ENCODE peak calls at places on chromosomes 7 and 10, in seven cellular contexts. One of them, this sample, is unnamed.

GRCh38 chr10:75904499-75905283 is 473.3 kb downstream of the LRMDA start:
- DNase-seq in endothelial cell: no peak
- DNase-seq in esophagus squamous epithelium: no peak
- DNase-seq in activated CD8-positive, alpha-beta T cell treated with anti-CD3 and anti-CD28 coated beads for 36 hours: no peak
- DNase-seq in mucosa of descending colon: no peak
- DNase-seq in fibroblast of the aortic adventitia: no peak
- DNase-seq in AG04450: no peak
- DNase-seq in this sample: peak; percentile 57

GRCh38 chr10:77004917-77005564 is 632.6 kb downstream of the KCNMA1 start:
- DNase-seq in endothelial cell: peak; percentile 63
- DNase-seq in esophagus squamous epithelium: no peak
- DNase-seq in activated CD8-positive, alpha-beta T cell treated with anti-CD3 and anti-CD28 coated beads for 36 hours: no peak
- DNase-seq in mucosa of descending colon: no peak
- DNase-seq in fibroblast of the aortic adventitia: peak; percentile 91
- DNase-seq in AG04450: peak; percentile 37
- DNase-seq in this sample: peak; percentile 36

GRCh38 chr10:3714526-3714925 is 70.5 kb downstream of the KLF6 start:
- DNase-seq in endothelial cell: no peak
- DNase-seq in esophagus squamous epithelium: no peak
- DNase-seq in activated CD8-positive, alpha-beta T cell treated with anti-CD3 and anti-CD28 coated beads for 36 hours: no peak
- DNase-seq in mucosa of descending colon: no peak
- DNase-seq in fibroblast of the aortic adventitia: no peak
- DNase-seq in AG04450: no peak
- DNase-seq in this sample: no peak

GRCh38 chr7:87354749-87355148 is 9.3 kb downstream of the CROT start:
- DNase-seq in endothelial cell: no peak
- DNase-seq in esophagus squamous epithelium: no peak
- DNase-seq in activated CD8-positive, alpha-beta T cell treated with anti-CD3 and anti-CD28 coated beads for 36 hours: no peak
- DNase-seq in mucosa of descending colon: no peak
- DNase-seq in fibroblast of the aortic adventitia: peak; percentile 9
- DNase-seq in AG04450: no peak
- DNase-seq in this sample: no peak

GRCh38 chr7:41997151-41997550 is 239.9 kb downstream of the GLI3 start:
- DNase-seq in endothelial cell: no peak
- DNase-seq in esophagus squamous epithelium: no peak
- DNase-seq in activated CD8-positive, alpha-beta T cell treated with anti-CD3 and anti-CD28 coated beads for 36 hours: no peak
- DNase-seq in mucosa of descending colon: no peak
- DNase-seq in fibroblast of the aortic adventitia: no peak
- DNase-seq in AG04450: no peak
- DNase-seq in this sample: no peak

GRCh38 chr10:121695731-121696464 is 97.7 kb upstream of the FGFR2 start:
- DNase-seq in endothelial cell: no peak
- DNase-seq in esophagus squamous epithelium: no peak
- DNase-seq in activated CD8-positive, alpha-beta T cell treated with anti-CD3 and anti-CD28 coated beads for 36 hours: no peak
- DNase-seq in mucosa of descending colon: no peak
- DNase-seq in fibroblast of the aortic adventitia: no peak
- DNase-seq in AG04450: no peak
- DNase-seq in this sample: no peak

GRCh38 chr10:121500591-121501341 is 97.5 kb downstream of the FGFR2 start:
- DNase-seq in endothelial cell: no peak
- DNase-seq in esophagus squamous epithelium: no peak
- DNase-seq in activated CD8-positive, alpha-beta T cell treated with anti-CD3 and anti-CD28 coated beads for 36 hours: no peak
- DNase-seq in mucosa of descending colon: no peak
- DNase-seq in fibroblast of the aortic adventitia: no peak
- DNase-seq in AG04450: no peak
- DNase-seq in this sample: peak; percentile 60

GRCh38 chr10:14583252-14583651 is 191.4 kb downstream of the FAM107B start:
- DNase-seq in endothelial cell: no peak
- DNase-seq in esophagus squamous epithelium: no peak
- DNase-seq in activated CD8-positive, alpha-beta T cell treated with anti-CD3 and anti-CD28 coated beads for 36 hours: peak; percentile 96
- DNase-seq in mucosa of descending colon: peak; percentile 78
- DNase-seq in fibroblast of the aortic adventitia: no peak
- DNase-seq in AG04450: no peak
- DNase-seq in this sample: no peak

GRCh38 chr10:44801383-44802327 is 109.5 kb upstream of the TMEM72 start:
- DNase-seq in endothelial cell: no peak
- DNase-seq in esophagus squamous epithelium: no peak
- DNase-seq in activated CD8-positive, alpha-beta T cell treated with anti-CD3 and anti-CD28 coated beads for 36 hours: no peak
- DNase-seq in mucosa of descending colon: peak; percentile 78
- DNase-seq in fibroblast of the aortic adventitia: peak; percentile 96
- DNase-seq in AG04450: peak; percentile 82
- DNase-seq in this sample: no peak

GRCh38 chr10:4121531-4122380 is 336.7 kb upstream of the KLF6 start:
- DNase-seq in endothelial cell: no peak
- DNase-seq in esophagus squamous epithelium: no peak
- DNase-seq in activated CD8-positive, alpha-beta T cell treated with anti-CD3 and anti-CD28 coated beads for 36 hours: no peak
- DNase-seq in mucosa of descending colon: peak; percentile 56
- DNase-seq in fibroblast of the aortic adventitia: no peak
- DNase-seq in AG04450: no peak
- DNase-seq in this sample: no peak

GRCh38 chr10:75098902-75099673 is 12.4 kb upstream of the SAMD8 start:
- DNase-seq in endothelial cell: no peak
- DNase-seq in esophagus squamous epithelium: no peak
- DNase-seq in activated CD8-positive, alpha-beta T cell treated with anti-CD3 and anti-CD28 coated beads for 36 hours: no peak
- DNase-seq in mucosa of descending colon: no peak
- DNase-seq in fibroblast of the aortic adventitia: no peak
- DNase-seq in AG04450: no peak
- DNase-seq in this sample: no peak

GRCh38 chr7:6258440-6259182 is 13.8 kb downstream of the CYTH3 start:
- DNase-seq in endothelial cell: no peak
- DNase-seq in esophagus squamous epithelium: no peak
- DNase-seq in activated CD8-positive, alpha-beta T cell treated with anti-CD3 and anti-CD28 coated beads for 36 hours: no peak
- DNase-seq in mucosa of descending colon: no peak
- DNase-seq in fibroblast of the aortic adventitia: peak; percentile 96
- DNase-seq in AG04450: no peak
- DNase-seq in this sample: no peak

GRCh38 chr7:70229242-70229641 is 631.0 kb downstream of the AUTS2 start:
- DNase-seq in endothelial cell: no peak
- DNase-seq in esophagus squamous epithelium: no peak
- DNase-seq in activated CD8-positive, alpha-beta T cell treated with anti-CD3 and anti-CD28 coated beads for 36 hours: no peak
- DNase-seq in mucosa of descending colon: no peak
- DNase-seq in fibroblast of the aortic adventitia: no peak
- DNase-seq in AG04450: no peak
- DNase-seq in this sample: no peak

GRCh38 chr10:124611738-124612137 is 132.4 kb downstream of the FAM53B start:
- DNase-seq in endothelial cell: no peak
- DNase-seq in esophagus squamous epithelium: no peak
- DNase-seq in activated CD8-positive, alpha-beta T cell treated with anti-CD3 and anti-CD28 coated beads for 36 hours: peak; percentile 60
- DNase-seq in mucosa of descending colon: peak; percentile 78
- DNase-seq in fibroblast of the aortic adventitia: no peak
- DNase-seq in AG04450: no peak
- DNase-seq in this sample: no peak

GRCh38 chr7:78018541-78019456 is 220.2 kb downstream of the PHTF2 start:
- DNase-seq in endothelial cell: no peak
- DNase-seq in esophagus squamous epithelium: no peak
- DNase-seq in activated CD8-positive, alpha-beta T cell treated with anti-CD3 and anti-CD28 coated beads for 36 hours: peak; percentile 6
- DNase-seq in mucosa of descending colon: peak; percentile 53
- DNase-seq in fibroblast of the aortic adventitia: peak; percentile 45
- DNase-seq in AG04450: no peak
- DNase-seq in this sample: peak; percentile 17

GRCh38 chr10:24097771-24098207 is 111.1 kb upstream of the KIAA1217 start:
- DNase-seq in endothelial cell: no peak
- DNase-seq in esophagus squamous epithelium: no peak
- DNase-seq in activated CD8-positive, alpha-beta T cell treated with anti-CD3 and anti-CD28 coated beads for 36 hours: no peak
- DNase-seq in mucosa of descending colon: no peak
- DNase-seq in fibroblast of the aortic adventitia: no peak
- DNase-seq in AG04450: no peak
- DNase-seq in this sample: peak; percentile 30

GRCh38 chr7:135917721-135918120 is 59.4 kb downstream of the MTPN start:
- DNase-seq in endothelial cell: no peak
- DNase-seq in esophagus squamous epithelium: no peak
- DNase-seq in activated CD8-positive, alpha-beta T cell treated with anti-CD3 and anti-CD28 coated beads for 36 hours: no peak
- DNase-seq in mucosa of descending colon: no peak
- DNase-seq in fibroblast of the aortic adventitia: no peak
- DNase-seq in AG04450: no peak
- DNase-seq in this sample: no peak

GRCh38 chr10:36172574-36172973 is 530.5 kb upstream of the FZD8 start:
- DNase-seq in endothelial cell: no peak
- DNase-seq in esophagus squamous epithelium: no peak
- DNase-seq in activated CD8-positive, alpha-beta T cell treated with anti-CD3 and anti-CD28 coated beads for 36 hours: no peak
- DNase-seq in mucosa of descending colon: no peak
- DNase-seq in fibroblast of the aortic adventitia: peak; percentile 82
- DNase-seq in AG04450: peak; percentile 38
- DNase-seq in this sample: peak; percentile 27

GRCh38 chr7:55156919-55157318 is 138.1 kb downstream of the EGFR start:
- DNase-seq in endothelial cell: no peak
- DNase-seq in esophagus squamous epithelium: no peak
- DNase-seq in activated CD8-positive, alpha-beta T cell treated with anti-CD3 and anti-CD28 coated beads for 36 hours: no peak
- DNase-seq in mucosa of descending colon: no peak
- DNase-seq in fibroblast of the aortic adventitia: no peak
- DNase-seq in AG04450: no peak
- DNase-seq in this sample: peak; percentile 64

GRCh38 chr7:35875292-35875691 is 74.4 kb downstream of the SEPTIN7 start:
- DNase-seq in endothelial cell: no peak
- DNase-seq in esophagus squamous epithelium: no peak
- DNase-seq in activated CD8-positive, alpha-beta T cell treated with anti-CD3 and anti-CD28 coated beads for 36 hours: no peak
- DNase-seq in mucosa of descending colon: no peak
- DNase-seq in fibroblast of the aortic adventitia: peak; percentile 62
- DNase-seq in AG04450: no peak
- DNase-seq in this sample: no peak

GRCh38 chr10:31424473-31424872 is 105.5 kb downstream of the ZEB1 start:
- DNase-seq in endothelial cell: no peak
- DNase-seq in esophagus squamous epithelium: no peak
- DNase-seq in activated CD8-positive, alpha-beta T cell treated with anti-CD3 and anti-CD28 coated beads for 36 hours: no peak
- DNase-seq in mucosa of descending colon: no peak
- DNase-seq in fibroblast of the aortic adventitia: no peak
- DNase-seq in AG04450: no peak
- DNase-seq in this sample: no peak

GRCh38 chr7:42151309-42151708 is 85.7 kb downstream of the GLI3 start:
- DNase-seq in endothelial cell: no peak
- DNase-seq in esophagus squamous epithelium: no peak
- DNase-seq in activated CD8-positive, alpha-beta T cell treated with anti-CD3 and anti-CD28 coated beads for 36 hours: no peak
- DNase-seq in mucosa of descending colon: no peak
- DNase-seq in fibroblast of the aortic adventitia: peak; percentile 35
- DNase-seq in AG04450: peak; percentile 27
- DNase-seq in this sample: no peak

GRCh38 chr10:11875499-11876281 is 52.5 kb downstream of the PROSER2 start:
- DNase-seq in endothelial cell: no peak
- DNase-seq in esophagus squamous epithelium: peak; percentile 11
- DNase-seq in activated CD8-positive, alpha-beta T cell treated with anti-CD3 and anti-CD28 coated beads for 36 hours: no peak
- DNase-seq in mucosa of descending colon: peak; percentile 87
- DNase-seq in fibroblast of the aortic adventitia: peak; percentile 91
- DNase-seq in AG04450: peak; percentile 15
- DNase-seq in this sample: no peak

GRCh38 chr10:130045091-130045652 is 65.5 kb downstream of the C10orf143 start:
- DNase-seq in endothelial cell: peak; percentile 55
- DNase-seq in esophagus squamous epithelium: no peak
- DNase-seq in activated CD8-positive, alpha-beta T cell treated with anti-CD3 and anti-CD28 coated beads for 36 hours: no peak
- DNase-seq in mucosa of descending colon: no peak
- DNase-seq in fibroblast of the aortic adventitia: peak; percentile 43
- DNase-seq in AG04450: no peak
- DNase-seq in this sample: peak; percentile 23

GRCh38 chr10:28970231-28970630 is 292.9 kb downstream of the BAMBI start:
- DNase-seq in endothelial cell: no peak
- DNase-seq in esophagus squamous epithelium: no peak
- DNase-seq in activated CD8-positive, alpha-beta T cell treated with anti-CD3 and anti-CD28 coated beads for 36 hours: no peak
- DNase-seq in mucosa of descending colon: no peak
- DNase-seq in fibroblast of the aortic adventitia: peak; percentile 81
- DNase-seq in AG04450: no peak
- DNase-seq in this sample: no peak

DNA sequence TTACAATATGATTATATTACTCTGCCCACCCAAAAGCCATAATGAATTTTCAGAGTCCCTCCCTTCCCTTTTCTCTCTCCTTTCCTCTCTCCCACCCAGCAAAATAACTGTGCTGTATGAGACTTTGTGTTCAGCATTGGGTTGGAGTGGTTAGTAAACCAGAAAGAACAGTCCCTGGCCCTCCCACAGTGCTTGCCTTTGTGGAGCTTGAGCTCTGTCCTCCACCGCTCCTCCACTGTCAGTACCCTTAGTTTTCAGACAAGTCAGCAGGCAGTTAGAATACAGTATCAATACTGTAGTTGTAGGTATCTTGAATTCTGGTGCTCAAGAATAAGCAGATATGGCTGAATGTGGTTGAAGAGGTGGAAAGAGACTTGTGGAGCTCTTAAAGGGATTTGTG is 92.7 kb downstream of the CDK14 start:
- DNase-seq in endothelial cell: no peak
- DNase-seq in esophagus squamous epithelium: no peak
- DNase-seq in activated CD8-positive, alpha-beta T cell treated with anti-CD3 and anti-CD28 coated beads for 36 hours: no peak
- DNase-seq in mucosa of descending colon: no peak
- DNase-seq in fibroblast of the aortic adventitia: no peak
- DNase-seq in AG04450: no peak
- DNase-seq in this sample: no peak
- TF ChIP-seq CTCF in endothelial cell: no peak
- TF ChIP-seq CTCF in esophagus squamous epithelium: no peak
- TF ChIP-seq CTCF in activated CD8-positive, alpha-beta T cell treated with anti-CD3 and anti-CD28 coated beads for 36 hours: no peak
- TF ChIP-seq CTCF in mucosa of descending colon: no peak
- TF ChIP-seq CTCF in fibroblast of the aortic adventitia: no peak
- TF ChIP-seq CTCF in AG04450: no peak
- TF ChIP-seq CTCF in this sample: no peak

DNA sequence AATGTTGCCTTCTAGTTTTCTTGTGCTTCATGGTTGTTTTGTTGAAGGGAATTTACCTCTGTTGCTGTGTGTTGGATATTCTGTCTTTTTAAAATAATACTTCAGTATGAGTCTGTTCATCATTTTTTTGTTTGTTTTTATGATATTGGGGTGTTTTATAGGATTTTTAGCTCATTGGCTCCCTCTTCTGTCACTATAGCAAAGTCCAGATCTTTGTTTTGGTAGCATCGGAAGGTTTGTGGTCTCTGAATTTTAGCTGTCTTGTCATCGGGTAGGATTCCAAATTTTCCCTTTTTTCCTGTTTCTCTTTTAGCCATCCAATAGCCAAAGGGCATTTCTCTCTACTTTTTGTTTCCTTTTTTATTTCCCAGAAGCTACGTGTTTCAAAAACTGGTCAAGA is 91.4 kb downstream of the EXOC4 start:
- DNase-seq in endothelial cell: no peak
- DNase-seq in esophagus squamous epithelium: no peak
- DNase-seq in activated CD8-positive, alpha-beta T cell treated with anti-CD3 and anti-CD28 coated beads for 36 hours: no peak
- DNase-seq in mucosa of descending colon: no peak
- DNase-seq in fibroblast of the aortic adventitia: peak; percentile 53
- DNase-seq in AG04450: no peak
- DNase-seq in this sample: no peak
- TF ChIP-seq CTCF in endothelial cell: peak; percentile 38
- TF ChIP-seq CTCF in esophagus squamous epithelium: peak; percentile 33
- TF ChIP-seq CTCF in activated CD8-positive, alpha-beta T cell treated with anti-CD3 and anti-CD28 coated beads for 36 hours: peak; percentile 30
- TF ChIP-seq CTCF in mucosa of descending colon: no peak
- TF ChIP-seq CTCF in fibroblast of the aortic adventitia: peak; percentile 55
- TF ChIP-seq CTCF in AG04450: peak; percentile 60
- TF ChIP-seq CTCF in this sample: peak; percentile 24

DNA sequence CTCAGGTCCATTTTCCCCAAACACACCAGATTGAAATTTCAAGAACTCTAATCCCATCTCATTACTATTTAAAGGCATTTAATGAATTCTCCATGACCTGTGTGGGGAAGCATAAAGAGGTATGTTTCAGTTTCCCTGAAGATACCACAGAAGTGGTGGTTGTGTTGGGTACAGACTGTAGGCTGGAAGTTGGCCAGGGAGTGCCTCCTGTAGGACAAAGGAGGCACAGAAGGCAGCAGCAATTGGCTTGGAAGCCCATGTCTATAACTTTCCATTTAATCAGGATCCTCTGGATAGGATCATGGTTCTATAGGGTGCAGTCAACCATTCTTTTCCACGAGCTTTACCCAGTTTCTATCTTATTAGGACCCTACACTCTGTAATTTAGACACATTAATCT is 8.6 kb upstream of the BET1 start:
- DNase-seq in endothelial cell: no peak
- DNase-seq in esophagus squamous epithelium: no peak
- DNase-seq in activated CD8-positive, alpha-beta T cell treated with anti-CD3 and anti-CD28 coated beads for 36 hours: no peak
- DNase-seq in mucosa of descending colon: no peak
- DNase-seq in fibroblast of the aortic adventitia: no peak
- DNase-seq in AG04450: no peak
- DNase-seq in this sample: no peak
- TF ChIP-seq CTCF in endothelial cell: no peak
- TF ChIP-seq CTCF in esophagus squamous epithelium: no peak
- TF ChIP-seq CTCF in activated CD8-positive, alpha-beta T cell treated with anti-CD3 and anti-CD28 coated beads for 36 hours: no peak
- TF ChIP-seq CTCF in mucosa of descending colon: no peak
- TF ChIP-seq CTCF in fibroblast of the aortic adventitia: no peak
- TF ChIP-seq CTCF in AG04450: no peak
- TF ChIP-seq CTCF in this sample: no peak

GRCh38 chr7:142231716-142232115 is 26.1 kb downstream of the PRSS58 start:
- DNase-seq in endothelial cell: peak; percentile 45
- DNase-seq in esophagus squamous epithelium: no peak
- DNase-seq in activated CD8-positive, alpha-beta T cell treated with anti-CD3 and anti-CD28 coated beads for 36 hours: no peak
- DNase-seq in mucosa of descending colon: no peak
- DNase-seq in fibroblast of the aortic adventitia: no peak
- DNase-seq in AG04450: no peak
- DNase-seq in this sample: peak; percentile 45
- TF ChIP-seq CTCF in endothelial cell: no peak
- TF ChIP-seq CTCF in esophagus squamous epithelium: no peak
- TF ChIP-seq CTCF in activated CD8-positive, alpha-beta T cell treated with anti-CD3 and anti-CD28 coated beads for 36 hours: no peak
- TF ChIP-seq CTCF in mucosa of descending colon: no peak
- TF ChIP-seq CTCF in fibroblast of the aortic adventitia: no peak
- TF ChIP-seq CTCF in AG04450: no peak
- TF ChIP-seq CTCF in this sample: peak; percentile 32